ENCODE peak calls at places on chromosomes 2 and 18, in ten cellular contexts. X is fibroblast of pulmonary artery; B is WTC11; H is NCI-H460; U is fibroblast of lung; Q is tibial nerve; O is hepatic stellate cell; L is lower leg skin; F is T-helper 17 cell; Y is stimulated activated CD4-positive, alpha-beta T cell treated with anti-CD3 and anti-CD28 coated beads, TNF-alpha, amount 100 ng/mL, for 4 hours. M is an unnamed sample.

GRCh38 chr18:13658444-13659204 is 67.7 kb downstream of the FAM210A start:
- DNase-seq in O (no peak), Y (no peak), F (no peak), Q (no peak), U (no peak), H (no peak), B (no peak), X (no peak), L (no peak), M (no peak)

GRCh38 chr18:79442508-79443221 is 46.9 kb downstream of the NFATC1 start:
- DNase-seq in O (no peak), X (peak), F (no peak), U (no peak), B (no peak), L (no peak), Q (no peak), Y (no peak), H (no peak), M (peak)

GRCh38 chr2:20578895-20579825 is 71.7 kb downstream of the HS1BP3 start:
- DNase-seq in L (peak), B (no peak), H (peak), Q (peak), F (no peak), Y (no peak), O (peak), X (peak), U (peak), M (peak)

GRCh38 chr2:138512672-138513071 is 11.1 kb downstream of the SPOPL start:
- DNase-seq in F (no peak), X (no peak), B (no peak), H (no peak), Y (no peak), O (no peak), L (no peak), U (peak), Q (no peak), M (no peak)

GRCh38 chr18:3422905-3423304 is 27.1 kb upstream of the TGIF1 start:
- DNase-seq in X (no peak), B (no peak), F (no peak), Q (no peak), O (no peak), L (no peak), Y (no peak), H (no peak), U (no peak), M (no peak)

GRCh38 chr2:177338177-177338721 is 54.3 kb upstream of the AGPS start:
- DNase-seq in Y (no peak), L (no peak), Q (no peak), H (peak), B (no peak), F (no peak), X (peak), U (peak), O (no peak), M (peak)

GRCh38 chr18:12766986-12767433 is 64.2 kb downstream of the PSMG2 start:
- DNase-seq in O (no peak), Q (no peak), F (no peak), H (no peak), U (no peak), B (peak), Y (no peak), X (no peak), L (no peak), M (no peak)

GRCh38 chr2:42618972-42619371 is 50.5 kb downstream of the MTA3 start:
- DNase-seq in L (no peak), U (peak), B (no peak), O (peak), Y (no peak), Q (no peak), H (no peak), F (no peak), X (peak), M (no peak)

GRCh38 chr18:692841-693240 is 19.6 kb downstream of the ENOSF1 start:
- DNase-seq in L (peak), O (no peak), U (no peak), H (no peak), F (no peak), B (no peak), X (no peak), Y (no peak), Q (no peak), M (no peak)

GRCh38 chr2:53970095-53970897 is 497 bp downstream of the PSME4 start:
- DNase-seq in H (peak), Y (no peak), L (peak), F (no peak), X (peak), B (peak), Q (no peak), O (peak), U (peak), M (peak)

GRCh38 chr2:240300261-240300821 is 135.1 kb upstream of the GPC1 start:
- DNase-seq in Y (no peak), F (no peak), B (no peak), O (no peak), X (no peak), H (no peak), L (no peak), Q (no peak), U (peak), M (peak)

GRCh38 chr2:237901932-237902846 is 42.8 kb downstream of the RAMP1 start:
- DNase-seq in H (no peak), F (no peak), U (no peak), X (no peak), L (no peak), Y (no peak), Q (no peak), O (no peak), B (no peak), M (no peak)

GRCh38 chr2:28463893-28464292 is 32.0 kb upstream of the PLB1 start:
- DNase-seq in F (no peak), U (peak), H (no peak), Y (no peak), B (no peak), Q (no peak), O (no peak), X (peak), L (no peak), M (no peak)

GRCh38 chr2:69917854-69918253 is 2.9 kb downstream of the MXD1 start:
- DNase-seq in Q (no peak), L (no peak), U (peak), B (no peak), F (no peak), X (peak), H (peak), Y (no peak), O (peak), M (no peak)

GRCh38 chr2:234137400-234138014 is 87.0 kb downstream of the SPP2 start:
- DNase-seq in X (peak), Q (no peak), U (peak), O (no peak), F (no peak), Y (no peak), H (no peak), L (no peak), B (no peak), M (no peak)

GRCh38 chr2:189610700-189611099 is 30.1 kb upstream of the SLC40A1 start:
- DNase-seq in H (no peak), B (no peak), L (no peak), Y (no peak), F (no peak), O (no peak), U (no peak), X (no peak), Q (no peak), M (no peak)

GRCh38 chr18:80159713-80160636 is 50.9 kb downstream of the ADNP2 start:
- DNase-seq in U (no peak), F (no peak), O (no peak), X (peak), H (no peak), Y (no peak), Q (no peak), B (peak), L (peak), M (no peak)

GRCh38 chr2:241354668-241355658 is 1.1 kb upstream of the FARP2 start:
- DNase-seq in O (peak), Q (peak), X (peak), U (peak), L (peak), F (peak), B (peak), Y (peak), H (peak), M (peak)

GRCh38 chr2:227191367-227191766 is 26.9 kb downstream of the COL4A3 start:
- DNase-seq in X (no peak), B (peak), Q (no peak), Y (no peak), F (no peak), L (no peak), H (peak), O (no peak), U (peak), M (peak)

GRCh38 chr18:69557246-69557781 is 156.6 kb downstream of the DOK6 start:
- DNase-seq in O (no peak), L (no peak), H (no peak), Y (no peak), B (no peak), X (no peak), U (no peak), Q (no peak), F (no peak), M (no peak)

GRCh38 chr2:68379184-68379708 is 14.2 kb downstream of the PLEK start:
- DNase-seq in Y (no peak), L (no peak), B (no peak), Q (no peak), H (no peak), F (no peak), X (no peak), O (no peak), U (no peak), M (no peak)

GRCh38 chr2:177939211-177939610 is 133.4 kb downstream of the PDE11A start:
- DNase-seq in L (no peak), B (no peak), H (no peak), Y (no peak), O (no peak), U (no peak), F (no peak), Q (no peak), X (no peak), M (no peak)

GRCh38 chr2:147800316-147800715 is 44.5 kb upstream of the ACVR2A start:
- DNase-seq in U (no peak), X (no peak), B (no peak), L (no peak), Q (no peak), O (no peak), F (no peak), H (no peak), Y (no peak), M (peak)

M was measured in SJCRH30.